ENCODE peak calls at places on chromosome 14, in ten cellular contexts. B, Q, L, A, R, P, G, O, U and E are unnamed samples.
A peak's percentile ranks its signal among the peaks of the same experiment; 100 is the strongest.

GRCh38 chr14:70166530-70167203 is 22.1 kb downstream of the SLC8A3 start:
- DNase-seq in B (no peak), Q (no peak), L (no peak), A (no peak), R (no peak), P (no peak), G (no peak), O (no peak), U (no peak), E (no peak)

GRCh38 chr14:49928010-49928409 is 35.1 kb downstream of the ARF6 start:
- DNase-seq in B (no peak), Q (no peak), L (no peak), A (no peak), R (no peak), P (no peak), G (no peak), O (no peak), U (peak; percentile 36), E (no peak)

GRCh38 chr14:23653046-23653445 is 16.9 kb downstream of the DHRS2 start:
- DNase-seq in B (no peak), Q (no peak), L (no peak), A (no peak), R (no peak), P (no peak), G (no peak), O (no peak), U (peak; percentile 5), E (no peak)

GRCh38 chr14:25042362-25043299 is 7.3 kb downstream of the STXBP6 start:
- DNase-seq in B (peak; percentile 56), Q (no peak), L (peak; percentile 35), A (peak; percentile 67), R (no peak), P (peak; percentile 64), G (no peak), O (peak; percentile 70), U (peak; percentile 68), E (no peak)

GRCh38 chr14:104967414-104968152 is 10.6 kb downstream of the AHNAK2 start:
- DNase-seq in B (no peak), Q (peak; percentile 82), L (peak; percentile 59), A (peak; percentile 69), R (peak; percentile 68), P (peak; percentile 36), G (no peak), O (no peak), U (no peak), E (peak; percentile 75)

GRCh38 chr14:100078997-100079561 is 13.9 kb downstream of the EVL start:
- DNase-seq in B (peak; percentile 25), Q (no peak), L (no peak), A (peak; percentile 42), R (no peak), P (no peak), G (no peak), O (peak; percentile 61), U (peak; percentile 72), E (peak; percentile 87)

GRCh38 chr14:64680013-64680674 is 24.1 kb upstream of the PLEKHG3 start:
- DNase-seq in B (peak; percentile 67), Q (peak; percentile 69), L (no peak), A (no peak), R (no peak), P (peak; percentile 32), G (no peak), O (no peak), U (no peak), E (peak; percentile 61)

GRCh38 chr14:99273724-99274345 is 1.8 kb upstream of the BCL11B start:
- DNase-seq in B (no peak), Q (no peak), L (no peak), A (no peak), R (no peak), P (peak; percentile 62), G (no peak), O (peak; percentile 68), U (no peak), E (no peak)

GRCh38 chr14:96894966-96895365 is 97.8 kb downstream of the VRK1 start:
- DNase-seq in B (no peak), Q (no peak), L (no peak), A (no peak), R (no peak), P (no peak), G (no peak), O (no peak), U (peak; percentile 28), E (no peak)

GRCh38 chr14:42437809-42438208 is 831.1 kb downstream of the LRFN5 start:
- DNase-seq in B (no peak), Q (no peak), L (no peak), A (no peak), R (no peak), P (no peak), G (no peak), O (no peak), U (no peak), E (no peak)

GRCh38 chr14:69321601-69322330 is 61.8 kb downstream of the GALNT16 start:
- DNase-seq in B (no peak), Q (no peak), L (no peak), A (no peak), R (no peak), P (no peak), G (no peak), O (no peak), U (no peak), E (peak; percentile 59)

GRCh38 chr14:70289138-70289537 is 70.3 kb downstream of the COX16 start:
- DNase-seq in B (no peak), Q (no peak), L (no peak), A (no peak), R (no peak), P (no peak), G (no peak), O (no peak), U (no peak), E (no peak)

GRCh38 chr14:100988411-100988900 is 84.9 kb upstream of the RTL1 start:
- DNase-seq in B (no peak), Q (no peak), L (no peak), A (no peak), R (no peak), P (peak; percentile 94), G (no peak), O (no peak), U (peak; percentile 45), E (no peak)

GRCh38 chr14:72443991-72444431 is 449.9 kb downstream of the DPF3 start:
- DNase-seq in B (no peak), Q (no peak), L (no peak), A (no peak), R (no peak), P (no peak), G (no peak), O (peak; percentile 36), U (no peak), E (no peak)

GRCh38 chr14:90396342-90397339 is at the start of gene CALM1:
- DNase-seq in B (peak; percentile 97), Q (peak; percentile 96), L (peak; percentile 96), A (peak; percentile 96), R (peak; percentile 97), P (peak; percentile 96), G (peak; percentile 72), O (peak; percentile 89), U (peak; percentile 93), E (peak; percentile 99)

GRCh38 chr14:31968107-31968810 is 108.8 kb upstream of the ARHGAP5 start:
- DNase-seq in B (no peak), Q (no peak), L (no peak), A (no peak), R (no peak), P (no peak), G (peak; percentile 91), O (no peak), U (peak; percentile 45), E (no peak)

GRCh38 chr14:54981698-54982097 is 45.2 kb downstream of the WDHD1 start:
- DNase-seq in B (no peak), Q (no peak), L (no peak), A (no peak), R (no peak), P (peak; percentile 13), G (no peak), O (no peak), U (peak; percentile 22), E (no peak)

GRCh38 chr14:74426202-74426582 is at the start of gene SYNDIG1L:
- DNase-seq in B (no peak), Q (no peak), L (no peak), A (no peak), R (no peak), P (no peak), G (no peak), O (no peak), U (no peak), E (no peak)
- H3K4me1 ChIP-seq in B (no peaks in the 10 kb centered on the region), Q (no peaks in the 10 kb centered on the region), L (peaks cover 2% of the 10 kb centered on the region), A (peaks cover 26% of the 10 kb centered on the region), R (no peaks in the 10 kb centered on the region), P (no peaks in the 10 kb centered on the region), G (no peaks in the 10 kb centered on the region), O (no peaks in the 10 kb centered on the region), U (no peaks in the 10 kb centered on the region), E (peaks cover 5% of the 10 kb centered on the region)

GRCh38 chr14:20530771-20531571 is 25.6 kb downstream of the RNASE10 start:
- DNase-seq in B (peak; percentile 77), Q (peak; percentile 81), L (peak; percentile 37), A (peak; percentile 86), R (peak; percentile 76), P (peak; percentile 84), G (peak; percentile 64), O (peak; percentile 61), U (peak; percentile 69), E (peak; percentile 83)
- H3K4me3 ChIP-seq in B (no peak overlapping the region), Q (no peak overlapping the region), L (no peak overlapping the region), A (no peak overlapping the region), R (no peak overlapping the region), P (peak overlapping the region; percentile 18), G (no peak overlapping the region), O (no peak overlapping the region), U (no peak overlapping the region), E (no peak overlapping the region)

DNA sequence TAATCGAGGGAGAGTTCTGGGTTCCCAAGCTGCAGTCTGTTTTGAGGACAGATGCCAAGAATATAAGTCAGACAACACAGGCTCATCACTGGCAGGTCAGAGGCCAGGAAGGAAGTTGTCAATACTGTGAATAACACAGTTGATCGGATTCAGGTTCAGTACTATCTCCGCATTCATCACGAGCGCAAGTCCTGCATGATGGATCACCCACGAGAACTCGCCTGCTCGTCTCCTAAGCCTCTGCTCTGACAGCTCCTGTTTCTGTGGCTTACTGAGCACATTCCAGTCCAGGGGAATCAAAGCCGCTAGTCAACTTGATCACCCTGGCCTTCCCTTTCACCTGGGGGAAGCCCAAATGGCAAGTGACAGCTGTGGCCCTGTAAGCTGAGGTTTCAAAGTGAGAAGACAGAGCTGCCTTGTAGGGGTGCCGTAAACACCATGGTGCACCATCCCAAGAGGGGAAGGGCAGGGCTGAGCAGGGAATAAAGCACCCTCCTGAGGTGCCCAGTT is 60.1 kb upstream of the DICER1 start:
- DNase-seq in B (no peak), Q (no peak), L (no peak), A (no peak), R (no peak), P (no peak), G (no peak), O (no peak), U (no peak), E (no peak)
- H3K4me1 ChIP-seq in B (peaks cover 12% of the 10 kb centered on the region), Q (no peaks in the 10 kb centered on the region), L (no peaks in the 10 kb centered on the region), A (peaks cover 20% of the 10 kb centered on the region), R (peaks cover 3% of the 10 kb centered on the region), P (peaks cover 2% of the 10 kb centered on the region), G (peaks cover 43% of the 10 kb centered on the region), O (no peaks in the 10 kb centered on the region), U (peaks cover 2% of the 10 kb centered on the region), E (no peaks in the 10 kb centered on the region)

DNA sequence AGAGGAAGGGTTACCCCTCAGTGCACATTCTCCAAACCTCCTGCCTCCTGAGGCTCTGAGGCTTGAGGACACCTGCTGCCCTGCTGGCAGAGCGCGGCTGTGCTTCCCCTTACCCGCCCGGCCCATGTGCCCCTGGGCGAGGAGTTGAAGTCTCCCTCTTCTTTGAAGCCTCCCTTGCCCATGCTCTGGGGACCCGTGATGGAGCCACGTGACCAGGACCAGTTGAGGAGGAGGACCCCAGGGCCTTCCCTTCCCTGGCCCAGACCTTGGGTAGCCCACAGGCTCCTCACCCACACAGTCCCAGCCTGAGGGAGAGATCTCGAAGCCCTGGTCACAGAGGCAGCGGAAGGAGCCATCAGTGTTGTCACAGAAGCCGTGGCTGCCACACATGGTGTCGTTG is 12.8 kb downstream of the ISCA2 start:
- DNase-seq in B (no peak), Q (peak; percentile 26), L (no peak), A (no peak), R (no peak), P (no peak), G (no peak), O (no peak), U (no peak), E (peak; percentile 80)
- H3K4me3 ChIP-seq in B (no peak overlapping the region), Q (no peak overlapping the region), L (no peak overlapping the region), A (no peak overlapping the region), R (no peak overlapping the region), P (no peak overlapping the region), G (no peak overlapping the region), O (no peak overlapping the region), U (no peak overlapping the region), E (no peak overlapping the region)